ENCODE peak calls at places on chromosomes 5 and 9, in seven cellular contexts. T is prostate gland; S is HFF-Myc; N is MM.1S; A is heart right ventricle; R is CD8-positive, alpha-beta T cell; Y is IMR-90. F is an unnamed sample.

GRCh38 chr9:126119731-126120130 is 206.9 kb upstream of the MVB12B start:
- DNase-seq in T (no peak), S (no peak), N (no peak), A (no peak), R (no peak), Y (no peak), F (no peak)

GRCh38 chr9:36486933-36487481 is 85.7 kb upstream of the MELK start:
- DNase-seq in T (peak; percentile 11), S (no peak), N (peak; percentile 40), A (peak; percentile 58), R (peak; percentile 42), Y (no peak), F (no peak)

GRCh38 chr9:23050548-23050947 is 603.9 kb downstream of the DMRTA1 start:
- DNase-seq in T (no peak), S (no peak), N (no peak), A (no peak), R (no peak), Y (no peak), F (peak; percentile 14)

GRCh38 chr9:20985851-20986600 is 45.4 kb downstream of the HACD4 start:
- DNase-seq in T (no peak), S (no peak), N (no peak), A (no peak), R (no peak), Y (no peak), F (no peak)

GRCh38 chr5:124634228-124634819 is 112.1 kb downstream of the ZNF608 start:
- DNase-seq in T (no peak), S (no peak), N (no peak), A (no peak), R (no peak), Y (peak; percentile 60), F (no peak)

GRCh38 chr5:93789173-93790070 is 48.0 kb upstream of the POU5F2 start:
- DNase-seq in T (no peak), S (peak; percentile 66), N (no peak), A (no peak), R (no peak), Y (peak; percentile 88), F (peak; percentile 65)

GRCh38 chr5:34858798-34859197 is 19.8 kb downstream of the TTC23L start:
- DNase-seq in T (no peak), S (no peak), N (no peak), A (no peak), R (no peak), Y (no peak), F (no peak)

GRCh38 chr9:136712690-136713554 is 550 bp downstream of the DIPK1B start:
- DNase-seq in T (no peak), S (no peak), N (no peak), A (no peak), R (no peak), Y (no peak), F (no peak)

GRCh38 chr5:42655982-42656660 is 100.5 kb upstream of the CCDC152 start:
- DNase-seq in T (no peak), S (no peak), N (no peak), A (no peak), R (no peak), Y (no peak), F (peak; percentile 84)

GRCh38 chr9:110076894-110077725 is 130.8 kb downstream of the C9orf152 start:
- DNase-seq in T (no peak), S (no peak), N (no peak), A (no peak), R (no peak), Y (peak; percentile 79), F (peak; percentile 62)

GRCh38 chr9:112823257-112823656 is 67.4 kb downstream of the SLC46A2 start:
- DNase-seq in T (no peak), S (no peak), N (no peak), A (no peak), R (no peak), Y (no peak), F (no peak)

GRCh38 chr5:84986688-84987087 is 602.0 kb upstream of the EDIL3 start:
- DNase-seq in T (no peak), S (no peak), N (no peak), A (no peak), R (no peak), Y (no peak), F (peak; percentile 64)

GRCh38 chr5:181160144-181160754 is 12.9 kb downstream of the OR2V2 start:
- DNase-seq in T (no peak), S (no peak), N (peak; percentile 66), A (peak; percentile 42), R (peak; percentile 79), Y (peak; percentile 59), F (peak; percentile 64)

GRCh38 chr5:78886650-78887230 is 98.4 kb downstream of the ARSB start:
- DNase-seq in T (no peak), S (no peak), N (peak; percentile 27), A (no peak), R (no peak), Y (peak; percentile 23), F (peak; percentile 18)

GRCh38 chr5:79488775-79489174 is 25.2 kb downstream of the HOMER1 start:
- DNase-seq in T (no peak), S (no peak), N (no peak), A (no peak), R (no peak), Y (peak; percentile 54), F (no peak)

DNA sequence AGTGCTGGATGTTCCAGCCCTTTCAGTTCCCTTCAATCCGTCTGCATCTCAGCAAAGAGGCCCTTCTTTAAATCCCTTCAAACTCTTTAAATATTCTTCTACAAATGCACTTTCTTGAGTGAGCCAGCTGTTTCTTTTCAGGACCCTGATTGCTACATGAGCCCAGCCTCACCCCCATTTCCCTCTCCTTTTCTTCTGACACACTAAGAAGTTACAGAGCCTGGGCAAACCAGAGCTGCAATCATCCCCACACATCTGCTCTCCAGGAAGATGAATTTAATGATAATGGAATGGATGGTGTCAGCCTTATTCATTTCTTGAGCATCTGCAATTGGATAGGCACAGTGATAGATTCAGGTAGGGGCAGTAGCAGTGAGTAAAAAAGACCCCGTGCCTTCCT is 2.0 kb downstream of the TNFSF15 start:
- DNase-seq in T (no peak), S (no peak), N (no peak), A (no peak), R (no peak), Y (peak; percentile 47), F (no peak)
- H3K4me3 ChIP-seq in T (no peak overlapping the region), S (no peak overlapping the region), N (no peak overlapping the region), A (no peak overlapping the region), R (no peak overlapping the region), Y (no peak overlapping the region), F (no peak overlapping the region)

GRCh38 chr5:112418412-112419049 is 546 bp downstream of the EPB41L4A start:
- DNase-seq in T (no peak), S (no peak), N (no peak), A (peak; percentile 22), R (no peak), Y (no peak), F (peak; percentile 24)
- H3K4me3 ChIP-seq in T (peak overlapping the region; percentile 83), S (no peak overlapping the region), N (peak overlapping the region; percentile 80), A (peak overlapping the region; percentile 88), R (peak overlapping the region; percentile 9), Y (peak overlapping the region; percentile 40), F (peak overlapping the region; percentile 89)

DNA sequence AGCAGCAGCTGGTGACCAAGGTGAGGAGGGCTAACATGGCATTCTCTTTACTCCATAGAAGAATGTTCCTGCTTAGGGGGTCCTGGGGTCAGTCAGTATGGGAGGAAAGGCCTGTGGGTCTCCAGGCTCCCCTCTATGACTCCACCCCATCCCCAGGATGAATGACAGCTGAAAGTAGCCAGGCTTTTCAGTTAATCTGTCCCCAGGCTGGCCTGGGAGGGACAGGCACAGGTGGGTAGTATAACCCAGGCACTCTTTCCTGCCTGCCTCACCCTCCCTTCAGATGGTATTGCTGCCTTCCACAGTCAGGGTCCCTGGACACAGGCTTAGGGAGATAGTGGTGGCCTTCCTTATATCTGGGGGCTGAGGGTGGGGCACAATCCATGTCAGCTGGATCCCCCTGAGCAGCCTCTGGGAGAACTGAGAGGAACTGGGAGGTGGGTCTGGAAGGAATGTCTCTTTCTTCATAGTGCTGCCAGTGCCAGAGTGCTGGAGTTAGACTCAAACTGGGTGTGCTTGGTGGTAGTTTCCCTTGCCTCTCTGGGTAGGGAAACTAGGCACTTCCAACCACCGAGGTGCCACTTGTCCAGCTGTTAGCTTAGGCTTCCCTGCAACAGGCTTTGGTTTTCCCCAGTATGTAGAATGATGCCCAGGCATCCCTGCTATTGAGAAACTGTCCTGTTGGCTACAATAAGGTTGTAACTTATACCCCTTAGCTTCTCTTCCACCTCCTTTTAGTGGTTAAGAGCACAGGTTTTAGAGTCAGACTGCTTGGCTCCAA is 27.8 kb downstream of the LARP1 start:
- DNase-seq in T (no peak), S (no peak), N (no peak), A (no peak), R (no peak), Y (no peak), F (no peak)
- H3K4me3 ChIP-seq in T (no peak overlapping the region), S (no peak overlapping the region), N (no peak overlapping the region), A (no peak overlapping the region), R (no peak overlapping the region), Y (no peak overlapping the region), F (no peak overlapping the region)

GRCh38 chr5:10565785-10566506 is 2.1 kb downstream of the ANKRD33B start:
- DNase-seq in T (no peak), S (no peak), N (peak; percentile 37), A (no peak), R (no peak), Y (no peak), F (peak; percentile 35)
- H3K4me3 ChIP-seq in T (peak overlapping the region; percentile 54), S (peak overlapping the region; percentile 85), N (peak overlapping the region; percentile 96), A (peak overlapping the region; percentile 80), R (peak overlapping the region; percentile 55), Y (peak overlapping the region; percentile 99), F (peak overlapping the region; percentile 47)

GRCh38 chr5:19885040-19885824 is 102.8 kb downstream of the CDH18 start:
- DNase-seq in T (no peak), S (no peak), N (no peak), A (no peak), R (no peak), Y (no peak), F (no peak)

GRCh38 chr5:19880859-19881436 is 107.1 kb downstream of the CDH18 start:
- DNase-seq in T (no peak), S (no peak), N (no peak), A (no peak), R (no peak), Y (no peak), F (no peak)

GRCh38 chr5:19886123-19886921 is 101.7 kb downstream of the CDH18 start:
- DNase-seq in T (no peak), S (peak; percentile 9), N (peak; percentile 26), A (no peak), R (no peak), Y (peak; percentile 86), F (peak; percentile 80)

GRCh38 chr5:19874811-19875210 is 113.2 kb downstream of the CDH18 start:
- DNase-seq in T (no peak), S (no peak), N (no peak), A (no peak), R (no peak), Y (no peak), F (no peak)

DNA sequence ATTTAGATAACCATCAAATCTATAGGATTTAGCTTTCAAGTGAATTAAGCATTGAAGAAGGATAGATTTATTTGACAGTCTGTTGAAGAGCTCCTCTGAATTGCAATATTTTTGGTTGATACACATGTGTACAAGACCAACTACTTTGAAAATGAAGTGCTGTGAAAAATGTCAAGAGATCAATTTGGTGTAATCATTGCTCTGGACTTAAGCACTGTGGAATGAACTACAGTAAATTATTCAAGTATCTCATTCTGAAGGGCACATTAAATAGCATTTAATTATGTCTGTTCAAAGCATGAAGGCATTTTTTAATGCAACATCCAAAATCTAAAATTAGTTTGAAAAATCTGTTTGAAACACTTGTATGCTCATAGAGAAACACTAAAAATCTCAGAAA is 107.6 kb downstream of the CDH18 start:
- DNase-seq in T (no peak), S (no peak), N (no peak), A (no peak), R (no peak), Y (no peak), F (no peak)
- H3K4me3 ChIP-seq in T (no peak overlapping the region), S (no peak overlapping the region), N (no peak overlapping the region), A (no peak overlapping the region), R (no peak overlapping the region), Y (no peak overlapping the region), F (no peak overlapping the region)

F was measured in epithelial cell of esophagus.